ENCODE peak calls at places on chromosomes 2 and 18, in seven cellular contexts. Z is Peyer's patch, B is body of pancreas, R is right cardiac atrium, L is left lung, N is spleen, D is breast epithelium. O is an unnamed sample.

GRCh38 chr18:45168883-45169585 is 446.2 kb upstream of the SLC14A2 start:
- DNase-seq in Z (no peak), B (no peak), R (no peak), L (no peak), N (no peak), D (no peak), O (no peak)

GRCh38 chr2:185859506-185859905 is 120.9 kb downstream of the FSIP2 start:
- DNase-seq in Z (no peak), B (no peak), R (no peak), L (no peak), N (no peak), D (no peak), O (no peak)

GRCh38 chr2:148162860-148163259 is 142.0 kb downstream of the MBD5 start:
- DNase-seq in Z (no peak), B (no peak), R (no peak), L (no peak), N (no peak), D (no peak), O (no peak)

GRCh38 chr2:134203175-134203574 is 50.7 kb upstream of the MGAT5 start:
- DNase-seq in Z (no peak), B (no peak), R (no peak), L (no peak), N (no peak), D (no peak), O (no peak)

GRCh38 chr2:168401048-168401556 is 55.0 kb upstream of the CERS6 start:
- DNase-seq in Z (no peak), B (no peak), R (peak), L (no peak), N (no peak), D (no peak), O (no peak)

GRCh38 chr18:32318581-32318980 is 128.7 kb downstream of the MEP1B start:
- DNase-seq in Z (no peak), B (no peak), R (no peak), L (no peak), N (no peak), D (no peak), O (no peak)

GRCh38 chr2:37367984-37368383 is 23.6 kb downstream of the QPCT start:
- DNase-seq in Z (no peak), B (no peak), R (no peak), L (no peak), N (no peak), D (no peak), O (no peak)

GRCh38 chr18:10354241-10354811 is 100.1 kb upstream of the APCDD1 start:
- DNase-seq in Z (no peak), B (no peak), R (no peak), L (no peak), N (no peak), D (peak), O (no peak)

GRCh38 chr18:3148930-3149535 is 70.7 kb downstream of the MYOM1 start:
- DNase-seq in Z (no peak), B (no peak), R (no peak), L (no peak), N (no peak), D (no peak), O (no peak)

GRCh38 chr2:129813404-129813803 is 166.1 kb upstream of the RAB6C start:
- DNase-seq in Z (no peak), B (no peak), R (no peak), L (no peak), N (no peak), D (no peak), O (no peak)

GRCh38 chr2:142901778-142902177 is 24.3 kb downstream of the KYNU start:
- DNase-seq in Z (no peak), B (no peak), R (no peak), L (no peak), N (no peak), D (no peak), O (no peak)

GRCh38 chr2:172246649-172247048 is 143.9 kb upstream of the DLX2 start:
- DNase-seq in Z (no peak), B (no peak), R (no peak), L (no peak), N (no peak), D (no peak), O (no peak)

GRCh38 chr2:46157072-46157965 is 139.9 kb upstream of the EPAS1 start:
- DNase-seq in Z (no peak), B (no peak), R (peak), L (no peak), N (no peak), D (no peak), O (no peak)

GRCh38 chr2:1024981-1025380 is 74.3 kb downstream of the SNTG2 start:
- DNase-seq in Z (no peak), B (no peak), R (no peak), L (no peak), N (no peak), D (no peak), O (no peak)

GRCh38 chr2:35986871-35987270 is 368.7 kb upstream of the CRIM1 start:
- DNase-seq in Z (no peak), B (no peak), R (no peak), L (no peak), N (no peak), D (no peak), O (no peak)

GRCh38 chr2:120465012-120465700 is 119.2 kb downstream of the INHBB start:
- DNase-seq in Z (peak), B (no peak), R (no peak), L (no peak), N (peak), D (no peak), O (no peak)

GRCh38 chr18:74773171-74773624 is 175.5 kb downstream of the ZNF407 start:
- DNase-seq in Z (no peak), B (no peak), R (no peak), L (no peak), N (no peak), D (no peak), O (no peak)

GRCh38 chr2:33086400-33087015 is 139.8 kb downstream of the LTBP1 start:
- DNase-seq in Z (no peak), B (peak), R (no peak), L (no peak), N (no peak), D (no peak), O (no peak)

GRCh38 chr2:74708883-74709282 is 54.8 kb downstream of the SEMA4F start:
- DNase-seq in Z (no peak), B (no peak), R (no peak), L (no peak), N (no peak), D (no peak), O (no peak)

GRCh38 chr2:70471129-70471528 is 82.5 kb downstream of the TGFA start:
- DNase-seq in Z (no peak), B (no peak), R (no peak), L (no peak), N (no peak), D (no peak), O (no peak)

GRCh38 chr18:3453540-3454364 is 3.8 kb downstream of the TGIF1 start:
- DNase-seq in Z (peak), B (peak), R (peak), L (peak), N (peak), D (peak), O (no peak)

GRCh38 chr18:65436430-65436829 is 314.4 kb upstream of the CDH7 start:
- DNase-seq in Z (no peak), B (no peak), R (no peak), L (no peak), N (no peak), D (no peak), O (no peak)

GRCh38 chr18:48983793-48984437 is 33.1 kb upstream of the SMAD7 start:
- DNase-seq in Z (no peak), B (no peak), R (peak), L (no peak), N (no peak), D (no peak), O (no peak)

GRCh38 chr2:76008001-76008702 is 297.4 kb upstream of the GCFC2 start:
- DNase-seq in Z (no peak), B (peak), R (no peak), L (peak), N (no peak), D (peak), O (no peak)

GRCh38 chr18:26549486-26550435 is 1.4 kb upstream of the KCTD1 start:
- DNase-seq in Z (peak), B (peak), R (peak), L (peak), N (peak), D (peak), O (peak)

GRCh38 chr2:88067189-88067588 is 436 bp upstream of the SMYD1 start:
- DNase-seq in Z (no peak), B (no peak), R (peak), L (no peak), N (no peak), D (no peak), O (no peak)

GRCh38 chr2:230457073-230457768 is 41.2 kb downstream of the SP100 start:
- DNase-seq in Z (no peak), B (no peak), R (no peak), L (no peak), N (no peak), D (no peak), O (peak)

GRCh38 chr2:156333274-156333950 is 891 bp upstream of the NR4A2 start:
- DNase-seq in Z (no peak), B (no peak), R (no peak), L (no peak), N (no peak), D (peak), O (no peak)

GRCh38 chr2:172953970-172954852 is 121.4 kb upstream of the MAP3K20 start:
- DNase-seq in Z (no peak), B (no peak), R (no peak), L (no peak), N (no peak), D (no peak), O (no peak)

GRCh38 chr18:31563778-31564177 is 27.9 kb upstream of the TTR start:
- DNase-seq in Z (no peak), B (no peak), R (no peak), L (no peak), N (no peak), D (no peak), O (no peak)

GRCh38 chr2:49714433-49714832 is 560.1 kb upstream of the FSHR start:
- DNase-seq in Z (no peak), B (no peak), R (no peak), L (no peak), N (no peak), D (no peak), O (no peak)

GRCh38 chr2:45637440-45637839 is 14.0 kb upstream of the PRKCE start:
- DNase-seq in Z (no peak), B (no peak), R (no peak), L (no peak), N (no peak), D (no peak), O (no peak)

GRCh38 chr2:112831956-112832567 is 4.5 kb downstream of the IL1B start:
- DNase-seq in Z (no peak), B (no peak), R (no peak), L (no peak), N (no peak), D (no peak), O (no peak)

GRCh38 chr18:35875566-35875965 is 96.9 kb upstream of the RMP24 start:
- DNase-seq in Z (no peak), B (no peak), R (no peak), L (no peak), N (no peak), D (no peak), O (no peak)

GRCh38 chr2:174691203-174691779 is 73.0 kb downstream of the CHRNA1 start:
- DNase-seq in Z (no peak), B (no peak), R (no peak), L (no peak), N (no peak), D (no peak), O (no peak)

GRCh38 chr2:233418052-233418760 is 63.9 kb downstream of the DGKD start:
- DNase-seq in Z (no peak), B (no peak), R (no peak), L (no peak), N (no peak), D (no peak), O (no peak)

DNA sequence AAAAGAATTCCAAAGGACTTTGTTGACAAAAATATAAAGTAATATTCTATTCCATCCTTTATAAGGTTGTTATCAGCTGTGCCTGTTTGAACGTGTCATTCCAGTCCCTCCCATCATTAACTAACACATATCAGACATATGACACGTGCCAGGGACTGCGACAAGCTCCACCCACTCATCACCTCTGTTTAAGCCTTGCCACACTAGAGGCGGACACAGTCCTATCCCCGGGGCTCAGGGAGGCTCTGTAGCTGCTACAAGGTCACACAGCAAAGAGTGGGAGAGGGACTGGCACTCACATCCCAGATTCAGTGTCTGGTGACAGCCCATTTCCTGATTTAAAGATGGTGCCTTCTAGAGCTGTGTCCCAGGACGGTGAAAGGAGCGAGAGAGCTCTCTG is 30.0 kb downstream of the TBC1D8 start:
- DNase-seq in Z (peak), B (peak), R (peak), L (no peak), N (no peak), D (no peak), O (no peak)
- H3K27ac ChIP-seq in Z (peak), B (peak), R (peak), L (no peak), N (no peak), D (peak), O (no peak)

GRCh38 chr18:13427354-13427753 is 208.8 kb downstream of the LDLRAD4 start:
- DNase-seq in Z (no peak), B (no peak), R (peak), L (no peak), N (no peak), D (peak), O (no peak)
- H3K27ac ChIP-seq in Z (no peak), B (no peak), R (peak), L (no peak), N (no peak), D (peak), O (no peak)

GRCh38 chr2:162926907-162927306 is 88.3 kb upstream of the KCNH7 start:
- DNase-seq in Z (no peak), B (no peak), R (no peak), L (no peak), N (no peak), D (no peak), O (no peak)
- H3K27ac ChIP-seq in Z (no peak), B (peak), R (no peak), L (no peak), N (no peak), D (no peak), O (no peak)

GRCh38 chr2:128090575-128090908 is 458 bp upstream of the UGGT1 start:
- DNase-seq in Z (no peak), B (no peak), R (no peak), L (no peak), N (no peak), D (no peak), O (no peak)
- H3K27ac ChIP-seq in Z (peak), B (peak), R (peak), L (peak), N (peak), D (peak), O (peak)

O was measured in caudate nucleus.